ENCODE peak calls at places on chromosomes 6 and 20, in eight cellular contexts. One of them, this sample, is unnamed.

GRCh38 chr6:56864171-56864616 is 90.7 kb upstream of the BEND6 start:
- DNase-seq in A549: no peak
- DNase-seq in cardiac muscle cell: no peak
- DNase-seq in HFFc6: no peak
- DNase-seq in spleen: no peak
- DNase-seq in H9: no peak
- DNase-seq in OCI-LY7: no peak
- DNase-seq in nephron progenitor cell: no peak
- DNase-seq in this sample: no peak

GRCh38 chr6:32700391-32701040 is 34.1 kb upstream of the HLA-DQB1 start:
- DNase-seq in OCI-LY7: peak
- DNase-seq in spleen: no peak
- DNase-seq in cardiac muscle cell: peak
- DNase-seq in H9: peak
- DNase-seq in nephron progenitor cell: peak
- DNase-seq in HFFc6: peak
- DNase-seq in A549: peak
- DNase-seq in this sample: peak

GRCh38 chr6:146871613-146872465 is 273.1 kb downstream of the ADGB start:
- DNase-seq in HFFc6: no peak
- DNase-seq in A549: no peak
- DNase-seq in cardiac muscle cell: no peak
- DNase-seq in OCI-LY7: no peak
- DNase-seq in spleen: no peak
- DNase-seq in nephron progenitor cell: no peak
- DNase-seq in H9: no peak
- DNase-seq in this sample: peak

GRCh38 chr20:49790077-49790798 is 22.4 kb upstream of the SLC9A8 start:
- DNase-seq in nephron progenitor cell: no peak
- DNase-seq in A549: no peak
- DNase-seq in cardiac muscle cell: no peak
- DNase-seq in OCI-LY7: no peak
- DNase-seq in H9: no peak
- DNase-seq in HFFc6: peak
- DNase-seq in spleen: no peak
- DNase-seq in this sample: no peak

GRCh38 chr20:33646191-33646590 is 15.9 kb upstream of the C20orf144 start:
- DNase-seq in cardiac muscle cell: no peak
- DNase-seq in HFFc6: no peak
- DNase-seq in H9: no peak
- DNase-seq in A549: no peak
- DNase-seq in OCI-LY7: no peak
- DNase-seq in spleen: no peak
- DNase-seq in nephron progenitor cell: no peak
- DNase-seq in this sample: no peak

GRCh38 chr6:151240861-151241642 is 1.3 kb downstream of the AKAP12 start:
- DNase-seq in OCI-LY7: no peak
- DNase-seq in A549: peak
- DNase-seq in HFFc6: peak
- DNase-seq in nephron progenitor cell: peak
- DNase-seq in H9: peak
- DNase-seq in cardiac muscle cell: peak
- DNase-seq in spleen: no peak
- DNase-seq in this sample: peak

GRCh38 chr20:55057779-55058415 is 582.5 kb downstream of the DOK5 start:
- DNase-seq in cardiac muscle cell: peak
- DNase-seq in A549: no peak
- DNase-seq in spleen: no peak
- DNase-seq in HFFc6: no peak
- DNase-seq in H9: no peak
- DNase-seq in OCI-LY7: no peak
- DNase-seq in nephron progenitor cell: no peak
- DNase-seq in this sample: no peak

GRCh38 chr20:32436142-32436861 is 78.2 kb downstream of the ASXL1 start:
- DNase-seq in OCI-LY7: no peak
- DNase-seq in A549: no peak
- DNase-seq in H9: no peak
- DNase-seq in spleen: no peak
- DNase-seq in HFFc6: no peak
- DNase-seq in nephron progenitor cell: no peak
- DNase-seq in cardiac muscle cell: no peak
- DNase-seq in this sample: no peak

GRCh38 chr6:1770435-1770843 is 160.7 kb downstream of the FOXC1 start:
- DNase-seq in A549: no peak
- DNase-seq in H9: no peak
- DNase-seq in spleen: no peak
- DNase-seq in cardiac muscle cell: no peak
- DNase-seq in HFFc6: peak
- DNase-seq in nephron progenitor cell: no peak
- DNase-seq in OCI-LY7: no peak
- DNase-seq in this sample: peak

GRCh38 chr6:47446974-47447373 is 30.6 kb upstream of the CD2AP start:
- DNase-seq in HFFc6: no peak
- DNase-seq in H9: no peak
- DNase-seq in spleen: no peak
- DNase-seq in A549: no peak
- DNase-seq in cardiac muscle cell: no peak
- DNase-seq in nephron progenitor cell: no peak
- DNase-seq in OCI-LY7: peak
- DNase-seq in this sample: no peak

GRCh38 chr6:136920858-136921520 is 1.1 kb upstream of the SLC35D3 start:
- DNase-seq in HFFc6: no peak
- DNase-seq in spleen: no peak
- DNase-seq in nephron progenitor cell: peak
- DNase-seq in cardiac muscle cell: peak
- DNase-seq in OCI-LY7: no peak
- DNase-seq in A549: peak
- DNase-seq in H9: peak
- DNase-seq in this sample: peak

GRCh38 chr6:86192123-86192522 is 549.4 kb upstream of the SYNCRIP start:
- DNase-seq in nephron progenitor cell: no peak
- DNase-seq in A549: no peak
- DNase-seq in OCI-LY7: peak
- DNase-seq in cardiac muscle cell: no peak
- DNase-seq in HFFc6: peak
- DNase-seq in spleen: no peak
- DNase-seq in H9: peak
- DNase-seq in this sample: peak

GRCh38 chr20:23320317-23320716 is 30.3 kb upstream of the NXT1 start:
- DNase-seq in OCI-LY7: no peak
- DNase-seq in nephron progenitor cell: no peak
- DNase-seq in cardiac muscle cell: no peak
- DNase-seq in HFFc6: no peak
- DNase-seq in spleen: no peak
- DNase-seq in A549: peak
- DNase-seq in H9: no peak
- DNase-seq in this sample: peak

GRCh38 chr6:125197795-125198269 is 44.3 kb downstream of the TPD52L1 start:
- DNase-seq in A549: peak
- DNase-seq in nephron progenitor cell: peak
- DNase-seq in HFFc6: peak
- DNase-seq in spleen: no peak
- DNase-seq in OCI-LY7: no peak
- DNase-seq in H9: no peak
- DNase-seq in cardiac muscle cell: peak
- DNase-seq in this sample: peak

GRCh38 chr6:165941249-165941648 is 226.4 kb downstream of the TBXT start:
- DNase-seq in nephron progenitor cell: no peak
- DNase-seq in A549: no peak
- DNase-seq in cardiac muscle cell: no peak
- DNase-seq in spleen: no peak
- DNase-seq in HFFc6: no peak
- DNase-seq in H9: no peak
- DNase-seq in OCI-LY7: no peak
- DNase-seq in this sample: no peak

GRCh38 chr6:147941143-147941542 is 401.5 kb upstream of the SASH1 start:
- DNase-seq in A549: no peak
- DNase-seq in cardiac muscle cell: no peak
- DNase-seq in spleen: no peak
- DNase-seq in OCI-LY7: no peak
- DNase-seq in HFFc6: no peak
- DNase-seq in H9: peak
- DNase-seq in nephron progenitor cell: no peak
- DNase-seq in this sample: no peak

GRCh38 chr6:88856566-88856965 is 106.9 kb downstream of the RNGTT start:
- DNase-seq in HFFc6: no peak
- DNase-seq in OCI-LY7: no peak
- DNase-seq in cardiac muscle cell: no peak
- DNase-seq in nephron progenitor cell: no peak
- DNase-seq in H9: no peak
- DNase-seq in A549: no peak
- DNase-seq in spleen: no peak
- DNase-seq in this sample: no peak

GRCh38 chr6:65259080-65259479 is 447.9 kb downstream of the EYS start:
- DNase-seq in HFFc6: no peak
- DNase-seq in nephron progenitor cell: no peak
- DNase-seq in OCI-LY7: no peak
- DNase-seq in spleen: no peak
- DNase-seq in cardiac muscle cell: no peak
- DNase-seq in A549: no peak
- DNase-seq in H9: no peak
- DNase-seq in this sample: no peak

GRCh38 chr6:43910638-43911353 is 140.8 kb downstream of the VEGFA start:
- DNase-seq in nephron progenitor cell: no peak
- DNase-seq in HFFc6: peak
- DNase-seq in OCI-LY7: no peak
- DNase-seq in cardiac muscle cell: no peak
- DNase-seq in spleen: no peak
- DNase-seq in H9: no peak
- DNase-seq in A549: no peak
- DNase-seq in this sample: peak

GRCh38 chr6:73062121-73062520 is 163.2 kb downstream of the KHDC1L start:
- DNase-seq in A549: no peak
- DNase-seq in spleen: no peak
- DNase-seq in H9: no peak
- DNase-seq in nephron progenitor cell: no peak
- DNase-seq in HFFc6: no peak
- DNase-seq in cardiac muscle cell: no peak
- DNase-seq in OCI-LY7: no peak
- DNase-seq in this sample: no peak
- TF ChIP-seq CTCF in A549: no peak
- TF ChIP-seq CTCF in spleen: no peak
- TF ChIP-seq CTCF in H9: no peak
- TF ChIP-seq CTCF in nephron progenitor cell: no peak
- TF ChIP-seq CTCF in HFFc6: no peak
- TF ChIP-seq CTCF in cardiac muscle cell: no peak
- TF ChIP-seq CTCF in OCI-LY7: no peak
- TF ChIP-seq CTCF in this sample: no peak

GRCh38 chr6:34527751-34528670 is 28.1 kb downstream of the SPDEF start:
- DNase-seq in OCI-LY7: no peak
- DNase-seq in cardiac muscle cell: no peak
- DNase-seq in HFFc6: no peak
- DNase-seq in spleen: peak
- DNase-seq in A549: no peak
- DNase-seq in nephron progenitor cell: no peak
- DNase-seq in H9: no peak
- DNase-seq in this sample: no peak

GRCh38 chr6:34530753-34531365 is 25.3 kb downstream of the SPDEF start:
- DNase-seq in nephron progenitor cell: no peak
- DNase-seq in cardiac muscle cell: no peak
- DNase-seq in H9: no peak
- DNase-seq in OCI-LY7: no peak
- DNase-seq in spleen: no peak
- DNase-seq in A549: no peak
- DNase-seq in HFFc6: no peak
- DNase-seq in this sample: no peak

GRCh38 chr6:34528996-34529664 is 27.0 kb downstream of the SPDEF start:
- DNase-seq in A549: no peak
- DNase-seq in HFFc6: no peak
- DNase-seq in OCI-LY7: no peak
- DNase-seq in H9: no peak
- DNase-seq in spleen: peak
- DNase-seq in cardiac muscle cell: no peak
- DNase-seq in nephron progenitor cell: no peak
- DNase-seq in this sample: no peak

GRCh38 chr6:34531580-34532201 is 24.4 kb downstream of the SPDEF start:
- DNase-seq in A549: no peak
- DNase-seq in spleen: peak
- DNase-seq in H9: peak
- DNase-seq in OCI-LY7: peak
- DNase-seq in HFFc6: no peak
- DNase-seq in cardiac muscle cell: peak
- DNase-seq in nephron progenitor cell: peak
- DNase-seq in this sample: no peak

GRCh38 chr6:34529665-34530327 is 26.3 kb downstream of the SPDEF start:
- DNase-seq in H9: no peak
- DNase-seq in cardiac muscle cell: no peak
- DNase-seq in A549: no peak
- DNase-seq in nephron progenitor cell: no peak
- DNase-seq in spleen: no peak
- DNase-seq in OCI-LY7: no peak
- DNase-seq in HFFc6: no peak
- DNase-seq in this sample: peak
- TF ChIP-seq CTCF in H9: peak
- TF ChIP-seq CTCF in cardiac muscle cell: no peak
- TF ChIP-seq CTCF in A549: no peak
- TF ChIP-seq CTCF in nephron progenitor cell: no peak
- TF ChIP-seq CTCF in spleen: no peak
- TF ChIP-seq CTCF in OCI-LY7: no peak
- TF ChIP-seq CTCF in HFFc6: no peak
- TF ChIP-seq CTCF in this sample: peak

DNA sequence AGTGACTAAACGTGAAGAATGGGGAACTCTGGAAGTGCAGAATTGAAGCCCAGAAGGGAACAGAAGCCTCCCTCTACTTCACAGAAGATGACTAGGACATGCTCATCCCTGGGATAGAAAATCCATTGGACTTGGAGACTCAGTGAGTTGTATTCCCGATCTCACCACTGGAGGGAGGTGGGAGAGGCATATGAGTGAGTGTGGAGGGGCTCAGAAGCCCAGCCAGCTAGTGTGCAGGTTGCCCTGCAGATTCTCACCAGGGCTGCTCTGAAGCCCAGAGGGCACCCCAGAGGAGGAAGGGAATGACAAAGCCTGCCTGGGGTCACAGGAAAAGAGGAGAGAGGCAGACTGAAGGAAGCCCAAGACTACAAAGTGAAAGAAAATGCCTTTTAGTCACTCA is 42.1 kb upstream of the HLA-E start:
- DNase-seq in spleen: no peak
- DNase-seq in nephron progenitor cell: peak
- DNase-seq in cardiac muscle cell: peak
- DNase-seq in HFFc6: no peak
- DNase-seq in H9: peak
- DNase-seq in A549: peak
- DNase-seq in OCI-LY7: no peak
- DNase-seq in this sample: peak
- TF ChIP-seq CTCF in spleen: no peak
- TF ChIP-seq CTCF in nephron progenitor cell: peak
- TF ChIP-seq CTCF in cardiac muscle cell: peak
- TF ChIP-seq CTCF in HFFc6: peak
- TF ChIP-seq CTCF in H9: peak
- TF ChIP-seq CTCF in A549: no peak
- TF ChIP-seq CTCF in OCI-LY7: no peak
- TF ChIP-seq CTCF in this sample: peak

GRCh38 chr6:115271001-115271400 is 789.7 kb downstream of the FRK start:
- DNase-seq in spleen: no peak
- DNase-seq in cardiac muscle cell: no peak
- DNase-seq in OCI-LY7: no peak
- DNase-seq in HFFc6: no peak
- DNase-seq in H9: no peak
- DNase-seq in A549: no peak
- DNase-seq in nephron progenitor cell: no peak
- DNase-seq in this sample: no peak

GRCh38 chr6:115272311-115272710 is 788.4 kb downstream of the FRK start:
- DNase-seq in OCI-LY7: no peak
- DNase-seq in spleen: no peak
- DNase-seq in nephron progenitor cell: no peak
- DNase-seq in cardiac muscle cell: no peak
- DNase-seq in H9: no peak
- DNase-seq in HFFc6: no peak
- DNase-seq in A549: no peak
- DNase-seq in this sample: no peak

GRCh38 chr6:115271434-115271833 is 789.3 kb downstream of the FRK start:
- DNase-seq in cardiac muscle cell: peak
- DNase-seq in A549: no peak
- DNase-seq in spleen: no peak
- DNase-seq in HFFc6: no peak
- DNase-seq in OCI-LY7: no peak
- DNase-seq in nephron progenitor cell: no peak
- DNase-seq in H9: peak
- DNase-seq in this sample: no peak
- TF ChIP-seq CTCF in cardiac muscle cell: no peak
- TF ChIP-seq CTCF in A549: no peak
- TF ChIP-seq CTCF in spleen: no peak
- TF ChIP-seq CTCF in HFFc6: no peak
- TF ChIP-seq CTCF in OCI-LY7: no peak
- TF ChIP-seq CTCF in nephron progenitor cell: peak
- TF ChIP-seq CTCF in H9: peak
- TF ChIP-seq CTCF in this sample: no peak